ENCODE peak calls at places on chromosomes 3 and 15, in nine cellular contexts. M, F, N, D, L, U, G, I and B are unnamed samples.

GRCh38 chr15:98719169-98719515 is 70.8 kb downstream of the IGF1R start:
- DNase-seq in M (no peak), I (no peak), L (no peak), D (no peak), U (peak), F (no peak), N (no peak), G (no peak), B (no peak)

GRCh38 chr15:59137566-59137965 is 32.6 kb downstream of the CCNB2 start:
- DNase-seq in D (no peak), G (no peak), U (no peak), M (no peak), I (no peak), L (no peak), F (no peak), N (no peak), B (no peak)

GRCh38 chr3:13657660-13658435 is 108.9 kb downstream of the FBLN2 start:
- DNase-seq in U (no peak), F (peak), L (no peak), D (peak), N (no peak), I (peak), G (peak), M (peak), B (no peak)

GRCh38 chr3:190554197-190554596 is 40.3 kb downstream of the IL1RAP start:
- DNase-seq in L (no peak), G (no peak), D (no peak), M (no peak), F (peak), I (no peak), N (no peak), U (no peak), B (no peak)

GRCh38 chr15:90029024-90029423 is 27.9 kb downstream of the ZNF710 start:
- DNase-seq in N (no peak), F (no peak), M (peak), G (no peak), D (peak), L (no peak), U (no peak), I (no peak), B (no peak)

GRCh38 chr15:25249236-25250010 is 189.4 kb downstream of the UBE3A start:
- DNase-seq in U (no peak), N (no peak), L (peak), G (peak), D (no peak), M (peak), I (no peak), F (no peak), B (peak)

GRCh38 chr3:71050133-71050520 is 533.4 kb downstream of the FOXP1 start:
- DNase-seq in D (no peak), G (no peak), N (no peak), M (no peak), F (no peak), I (no peak), L (no peak), U (no peak), B (no peak)

GRCh38 chr3:168272343-168272984 is 176.7 kb upstream of the GOLIM4 start:
- DNase-seq in D (no peak), M (no peak), N (no peak), L (no peak), F (no peak), U (no peak), G (no peak), I (no peak), B (no peak)

GRCh38 chr3:14502472-14502871 is 37.7 kb downstream of the GRIP2 start:
- DNase-seq in I (no peak), N (no peak), F (no peak), G (no peak), U (no peak), D (no peak), M (no peak), L (no peak), B (no peak)

GRCh38 chr3:149013726-149014125 is 22.4 kb downstream of the GYG1 start:
- DNase-seq in D (no peak), L (no peak), G (no peak), M (no peak), F (no peak), I (no peak), N (no peak), U (no peak), B (no peak)

GRCh38 chr3:149010504-149010951 is 19.2 kb downstream of the GYG1 start:
- DNase-seq in I (no peak), L (no peak), G (no peak), N (no peak), F (no peak), U (no peak), M (no peak), D (peak), B (no peak)

GRCh38 chr3:149009732-149010131 is 18.4 kb downstream of the GYG1 start:
- DNase-seq in F (no peak), M (peak), U (no peak), G (no peak), I (no peak), D (no peak), N (no peak), L (no peak), B (no peak)

GRCh38 chr3:149010966-149011365 is 19.6 kb downstream of the GYG1 start:
- DNase-seq in N (no peak), G (no peak), D (no peak), M (no peak), U (no peak), I (no peak), F (no peak), L (no peak), B (no peak)

DNA sequence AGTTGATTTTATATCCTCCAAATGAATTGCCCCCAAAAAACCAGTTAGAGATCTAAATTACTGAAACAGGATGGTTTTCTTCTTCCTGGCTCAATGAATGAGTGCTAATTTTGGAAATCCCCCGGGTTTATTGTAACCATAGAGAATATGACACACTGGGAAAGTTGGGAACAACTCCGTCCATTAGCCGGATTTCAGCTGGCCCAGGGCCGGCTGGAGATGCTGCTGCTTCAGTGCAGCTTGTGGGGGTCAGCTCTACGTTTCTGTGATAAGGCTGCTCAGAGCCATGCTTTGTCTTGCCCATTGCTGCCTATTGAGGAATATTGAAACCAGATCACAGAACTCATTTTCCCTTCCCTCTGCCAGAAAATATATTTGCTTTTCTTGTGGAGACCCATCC is 20.3 kb downstream of the GYG1 start:
- DNase-seq in F (no peak), L (no peak), M (no peak), N (peak), D (no peak), G (no peak), U (no peak), I (peak), B (no peak)
- H3K27ac ChIP-seq in F (no peak), L (no peak), M (no peak), N (peak), D (no peak), G (no peak), U (no peak), I (peak), B (peak)

GRCh38 chr15:28101201-28101600 is 2.1 kb upstream of the OCA2 start:
- DNase-seq in G (no peak), I (no peak), N (no peak), U (no peak), F (no peak), M (no peak), L (no peak), D (no peak), B (no peak)

GRCh38 chr15:28098360-28098765 is 752 bp downstream of the OCA2 start:
- DNase-seq in L (no peak), F (no peak), D (no peak), G (no peak), U (no peak), M (no peak), N (no peak), I (no peak), B (peak)

GRCh38 chr15:28100516-28101195 is 1.5 kb upstream of the OCA2 start:
- DNase-seq in M (no peak), I (no peak), L (no peak), D (no peak), G (no peak), F (no peak), U (peak), N (no peak), B (peak)

GRCh38 chr15:28098766-28099554 is at the start of gene OCA2:
- DNase-seq in F (peak), D (peak), N (peak), M (peak), G (peak), I (peak), L (peak), U (no peak), B (peak)

GRCh38 chr15:28099555-28100140 is 533 bp upstream of the OCA2 start:
- DNase-seq in I (no peak), L (no peak), F (no peak), U (no peak), G (no peak), D (no peak), M (no peak), N (no peak), B (no peak)
- H3K4me3 ChIP-seq in I (peak), L (no peak), F (peak), U (no peak), G (peak), D (no peak), M (no peak), N (peak), B (no peak)

DNA sequence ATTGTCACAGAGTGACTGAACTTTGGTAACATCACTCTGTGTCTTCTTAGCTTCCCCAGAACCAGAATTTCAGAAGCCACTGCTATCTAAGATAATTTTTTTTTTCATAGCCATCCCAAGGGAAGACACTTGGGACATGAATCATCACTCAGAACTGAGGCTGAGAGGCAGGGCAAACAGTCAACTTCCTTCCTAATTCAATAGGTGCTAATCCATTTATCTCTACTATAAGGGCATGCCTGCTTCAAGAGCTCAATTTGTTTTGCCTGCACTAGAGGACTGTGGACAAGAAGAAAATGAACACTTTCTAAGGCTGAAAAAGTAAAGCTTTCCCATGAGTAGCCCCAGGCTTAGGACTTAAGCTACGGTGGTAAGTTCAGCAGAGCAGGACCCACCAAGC is 56.7 kb upstream of the MYRIP start:
- DNase-seq in L (no peak), M (no peak), N (no peak), D (no peak), U (no peak), I (no peak), F (peak), G (no peak), B (no peak)
- H3K27ac ChIP-seq in L (no peak), M (no peak), N (no peak), D (no peak), U (no peak), I (no peak), F (no peak), G (no peak), B (no peak)

GRCh38 chr15:85751731-85752421 is 42.8 kb downstream of the KLHL25 start:
- DNase-seq in D (no peak), M (no peak), F (no peak), I (no peak), G (no peak), U (no peak), N (no peak), L (peak), B (peak)

GRCh38 chr15:85749261-85750151 is 45.2 kb downstream of the KLHL25 start:
- DNase-seq in L (no peak), I (peak), M (no peak), U (no peak), N (peak), F (no peak), D (no peak), G (no peak), B (peak)

GRCh38 chr15:85748729-85749128 is 46.0 kb downstream of the KLHL25 start:
- DNase-seq in N (peak), U (no peak), D (no peak), M (no peak), I (no peak), G (no peak), L (peak), F (no peak), B (peak)

GRCh38 chr15:85750807-85751730 is 43.7 kb downstream of the KLHL25 start:
- DNase-seq in I (no peak), U (no peak), N (peak), M (no peak), D (no peak), F (no peak), L (no peak), G (no peak), B (peak)

DNA sequence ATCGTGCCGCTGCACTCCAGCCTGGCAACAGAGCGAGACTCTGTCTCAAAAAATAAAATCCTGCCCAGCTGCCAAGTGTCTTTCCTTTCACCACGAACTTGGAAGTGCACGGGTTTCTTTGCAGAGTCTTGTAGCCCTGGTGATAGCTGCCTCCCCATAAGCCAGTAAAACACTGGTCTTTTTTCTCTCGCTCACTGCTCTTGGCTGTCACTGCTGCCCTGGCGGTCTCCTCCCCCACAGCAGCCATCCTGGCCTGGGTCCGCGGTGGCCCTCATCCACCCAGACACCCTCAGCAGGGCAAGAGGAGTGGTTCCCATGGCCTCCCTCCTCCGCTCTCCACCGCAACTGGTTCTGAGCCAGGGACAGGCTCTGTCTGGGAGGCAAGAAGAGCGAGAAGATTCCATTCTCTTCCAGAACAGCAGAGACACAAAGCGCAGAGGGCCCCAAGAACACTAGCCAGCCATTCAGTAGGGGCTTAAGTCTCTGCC is 44.4 kb downstream of the KLHL25 start:
- DNase-seq in N (peak), G (peak), I (peak), U (no peak), L (peak), D (no peak), M (peak), F (no peak), B (peak)
- H3K4me3 ChIP-seq in N (peak), G (peak), I (peak), U (no peak), L (peak), D (no peak), M (no peak), F (no peak), B (no peak)

DNA sequence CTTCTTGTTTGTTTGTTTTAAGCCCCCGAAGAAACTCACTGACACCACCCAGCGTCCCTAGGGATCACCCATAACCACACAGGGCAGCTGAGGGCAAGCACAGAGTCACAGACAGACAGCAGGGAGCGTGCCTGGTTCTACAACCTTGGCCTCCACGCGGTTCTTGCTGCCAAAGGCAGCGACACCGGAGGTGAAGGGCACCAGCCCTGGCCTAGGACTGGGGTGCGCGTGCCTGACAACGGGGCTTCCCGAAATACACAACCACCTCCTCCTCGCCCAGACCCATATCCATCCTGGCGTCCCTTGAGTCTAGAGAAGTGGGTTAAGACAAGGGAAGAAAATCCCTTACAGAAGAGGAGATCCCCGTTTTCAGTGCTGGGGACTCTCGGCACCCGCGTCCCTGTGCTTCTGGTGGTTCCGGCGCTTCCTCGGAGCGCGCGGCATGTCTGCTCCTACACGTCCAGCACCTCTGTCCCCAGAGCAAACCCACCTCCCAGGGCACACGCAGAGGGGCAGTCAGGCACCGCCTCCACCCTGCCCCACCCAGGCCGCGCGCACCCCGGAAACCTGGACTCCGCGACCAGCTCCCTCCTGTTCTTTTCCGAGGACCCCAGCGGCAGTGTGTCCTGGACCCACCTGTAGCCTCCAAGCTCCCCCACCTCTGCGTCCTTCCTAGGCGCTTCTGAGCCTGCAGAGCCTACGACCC is 911 bp downstream of the RFTN1 start:
- DNase-seq in I (peak), U (peak), L (peak), G (peak), D (peak), N (peak), F (no peak), M (peak), B (peak)
- H3K27ac ChIP-seq in I (peak), U (peak), L (peak), G (peak), D (peak), N (peak), F (no peak), M (peak), B (peak)

DNA sequence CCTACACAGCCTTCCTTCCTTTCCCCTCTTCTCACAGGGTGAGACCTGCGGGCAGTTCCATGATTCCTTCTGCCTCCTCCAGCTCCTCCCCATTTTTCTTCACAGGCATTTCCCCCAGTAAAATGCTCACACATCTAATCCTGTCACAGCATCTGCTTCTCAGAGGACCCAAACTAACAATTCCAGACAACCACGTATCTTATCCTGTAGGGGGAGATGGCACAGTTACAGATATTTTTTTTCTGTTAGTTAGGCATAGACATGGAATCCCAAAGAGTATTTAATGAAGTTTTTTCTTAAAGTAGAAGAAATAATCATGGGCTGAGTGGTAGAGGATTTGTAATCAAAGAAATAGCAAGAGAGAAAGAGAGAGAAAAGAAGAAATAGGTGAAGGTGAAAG is 373.1 kb upstream of the ADAMTS9 start:
- DNase-seq in N (no peak), L (no peak), M (no peak), D (no peak), U (no peak), G (no peak), I (no peak), F (no peak), B (no peak)
- H3K4me3 ChIP-seq in N (no peak), L (no peak), M (no peak), D (no peak), U (no peak), G (no peak), I (no peak), F (no peak), B (no peak)

GRCh38 chr15:83064859-83065258 is 2.2 kb downstream of the BTBD1 start:
- DNase-seq in G (no peak), D (no peak), I (no peak), N (no peak), M (no peak), U (no peak), L (no peak), F (no peak), B (no peak)
- H3K27ac ChIP-seq in G (no peak), D (no peak), I (peak), N (no peak), M (no peak), U (no peak), L (no peak), F (no peak), B (no peak)

DNA sequence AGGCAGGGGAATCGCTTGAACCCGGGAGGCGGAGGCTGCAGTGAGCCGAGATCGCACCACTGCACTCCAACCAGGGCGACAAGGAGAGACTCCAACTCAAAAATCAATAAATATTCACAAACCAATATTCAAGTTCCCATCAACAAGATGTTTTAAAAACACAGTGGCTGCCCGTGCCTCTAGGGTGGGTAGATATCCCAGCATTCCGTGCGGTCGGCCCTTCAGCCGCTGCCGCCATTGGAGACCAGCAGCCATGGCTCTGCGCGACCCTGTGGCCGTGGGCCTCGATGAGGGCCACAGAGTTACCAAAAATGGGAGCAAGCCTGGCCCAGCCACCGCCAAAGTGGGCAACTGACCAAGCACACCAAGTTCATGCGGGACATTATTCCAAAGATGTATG is 6.7 kb downstream of the ULK4 start:
- DNase-seq in U (no peak), I (no peak), G (no peak), N (no peak), F (no peak), D (no peak), L (no peak), M (no peak), B (no peak)
- H3K4me3 ChIP-seq in U (no peak), I (no peak), G (no peak), N (no peak), F (no peak), D (no peak), L (no peak), M (no peak), B (no peak)

GRCh38 chr15:39646425-39646824 is 65.5 kb downstream of the THBS1 start:
- DNase-seq in D (no peak), L (no peak), F (no peak), M (no peak), G (no peak), I (no peak), N (no peak), U (no peak), B (no peak)
- H3K27ac ChIP-seq in D (no peak), L (no peak), F (no peak), M (no peak), G (no peak), I (no peak), N (no peak), U (no peak), B (no peak)